ENCODE peak calls at places on chromosomes 6 and 20, in eight cellular contexts. One of them, this sample, is unnamed.

GRCh38 chr6:83417880-83418663 is 12.8 kb downstream of the ME1 start:
- DNase-seq in stimulated activated CD4-positive, alpha-beta T cell treated with anti-CD3 and anti-CD28 coated beads, Interleukin-1b, Interleukin-23, amount 100 ng/mL, for 1 hour: no peak
- DNase-seq in fibroblast of the conjunctiva: peak; percentile 63
- DNase-seq in neuronal stem cell: peak; percentile 9
- DNase-seq in LoVo: peak; percentile 46
- DNase-seq in anterior cingulate cortex: no peak
- DNase-seq in H7: peak; percentile 32
- DNase-seq in cardiac fibroblast: peak; percentile 80
- DNase-seq in this sample: no peak

GRCh38 chr20:50911716-50912115 is 19.5 kb downstream of the ADNP start:
- DNase-seq in stimulated activated CD4-positive, alpha-beta T cell treated with anti-CD3 and anti-CD28 coated beads, Interleukin-1b, Interleukin-23, amount 100 ng/mL, for 1 hour: no peak
- DNase-seq in fibroblast of the conjunctiva: no peak
- DNase-seq in neuronal stem cell: no peak
- DNase-seq in LoVo: no peak
- DNase-seq in anterior cingulate cortex: no peak
- DNase-seq in H7: no peak
- DNase-seq in cardiac fibroblast: no peak
- DNase-seq in this sample: no peak

GRCh38 chr6:118748311-118749062 is 97.1 kb upstream of the CEP85L start:
- DNase-seq in stimulated activated CD4-positive, alpha-beta T cell treated with anti-CD3 and anti-CD28 coated beads, Interleukin-1b, Interleukin-23, amount 100 ng/mL, for 1 hour: no peak
- DNase-seq in fibroblast of the conjunctiva: no peak
- DNase-seq in neuronal stem cell: no peak
- DNase-seq in LoVo: no peak
- DNase-seq in anterior cingulate cortex: peak; percentile 39
- DNase-seq in H7: peak; percentile 41
- DNase-seq in cardiac fibroblast: no peak
- DNase-seq in this sample: peak; percentile 65

GRCh38 chr6:135163440-135163738 is 17.7 kb upstream of the MYB start:
- DNase-seq in stimulated activated CD4-positive, alpha-beta T cell treated with anti-CD3 and anti-CD28 coated beads, Interleukin-1b, Interleukin-23, amount 100 ng/mL, for 1 hour: no peak
- DNase-seq in fibroblast of the conjunctiva: no peak
- DNase-seq in neuronal stem cell: no peak
- DNase-seq in LoVo: no peak
- DNase-seq in anterior cingulate cortex: no peak
- DNase-seq in H7: no peak
- DNase-seq in cardiac fibroblast: no peak
- DNase-seq in this sample: no peak

GRCh38 chr6:106046116-106046853 is 39.9 kb upstream of the PRDM1 start:
- DNase-seq in stimulated activated CD4-positive, alpha-beta T cell treated with anti-CD3 and anti-CD28 coated beads, Interleukin-1b, Interleukin-23, amount 100 ng/mL, for 1 hour: no peak
- DNase-seq in fibroblast of the conjunctiva: no peak
- DNase-seq in neuronal stem cell: no peak
- DNase-seq in LoVo: no peak
- DNase-seq in anterior cingulate cortex: no peak
- DNase-seq in H7: no peak
- DNase-seq in cardiac fibroblast: no peak
- DNase-seq in this sample: no peak

GRCh38 chr20:8853805-8854338 is 215.0 kb upstream of the PLCB4 start:
- DNase-seq in stimulated activated CD4-positive, alpha-beta T cell treated with anti-CD3 and anti-CD28 coated beads, Interleukin-1b, Interleukin-23, amount 100 ng/mL, for 1 hour: no peak
- DNase-seq in fibroblast of the conjunctiva: peak; percentile 68
- DNase-seq in neuronal stem cell: peak; percentile 76
- DNase-seq in LoVo: peak; percentile 68
- DNase-seq in anterior cingulate cortex: no peak
- DNase-seq in H7: peak; percentile 54
- DNase-seq in cardiac fibroblast: peak; percentile 90
- DNase-seq in this sample: peak; percentile 42

GRCh38 chr6:37620519-37620918 is 77.2 kb downstream of the MDGA1 start:
- DNase-seq in stimulated activated CD4-positive, alpha-beta T cell treated with anti-CD3 and anti-CD28 coated beads, Interleukin-1b, Interleukin-23, amount 100 ng/mL, for 1 hour: no peak
- DNase-seq in fibroblast of the conjunctiva: no peak
- DNase-seq in neuronal stem cell: no peak
- DNase-seq in LoVo: no peak
- DNase-seq in anterior cingulate cortex: no peak
- DNase-seq in H7: no peak
- DNase-seq in cardiac fibroblast: no peak
- DNase-seq in this sample: no peak

GRCh38 chr20:18585134-18585533 is 2.7 kb upstream of the DTD1 start:
- DNase-seq in stimulated activated CD4-positive, alpha-beta T cell treated with anti-CD3 and anti-CD28 coated beads, Interleukin-1b, Interleukin-23, amount 100 ng/mL, for 1 hour: no peak
- DNase-seq in fibroblast of the conjunctiva: peak; percentile 65
- DNase-seq in neuronal stem cell: no peak
- DNase-seq in LoVo: peak; percentile 80
- DNase-seq in anterior cingulate cortex: no peak
- DNase-seq in H7: peak; percentile 31
- DNase-seq in cardiac fibroblast: peak; percentile 53
- DNase-seq in this sample: peak; percentile 77

GRCh38 chr6:142459267-142459666 is 157.5 kb downstream of the ADGRG6 start:
- DNase-seq in stimulated activated CD4-positive, alpha-beta T cell treated with anti-CD3 and anti-CD28 coated beads, Interleukin-1b, Interleukin-23, amount 100 ng/mL, for 1 hour: no peak
- DNase-seq in fibroblast of the conjunctiva: no peak
- DNase-seq in neuronal stem cell: no peak
- DNase-seq in LoVo: no peak
- DNase-seq in anterior cingulate cortex: no peak
- DNase-seq in H7: no peak
- DNase-seq in cardiac fibroblast: peak; percentile 33
- DNase-seq in this sample: no peak

GRCh38 chr6:108947114-108947854 is 99.1 kb downstream of the ARMC2 start:
- DNase-seq in stimulated activated CD4-positive, alpha-beta T cell treated with anti-CD3 and anti-CD28 coated beads, Interleukin-1b, Interleukin-23, amount 100 ng/mL, for 1 hour: no peak
- DNase-seq in fibroblast of the conjunctiva: peak; percentile 75
- DNase-seq in neuronal stem cell: no peak
- DNase-seq in LoVo: no peak
- DNase-seq in anterior cingulate cortex: no peak
- DNase-seq in H7: no peak
- DNase-seq in cardiac fibroblast: peak; percentile 97
- DNase-seq in this sample: no peak

This sample was measured in H9.